ENCODE peak calls at places on chromosomes 7 and 10, in five cellular contexts. Q is fibroblast of lung, J is neuronal stem cell, S is astrocyte, E is GM23338. V is an unnamed sample. For H3K4me1 and H3K36me3, the result is how much of the 10 kb centered on the place peaks cover.

GRCh38 chr10:58473966-58474365 is 38.7 kb upstream of the BICC1 start:
- DNase-seq in Q (peak), J (no peak), S (peak), E (no peak), V (no peak)

GRCh38 chr7:152756126-152756525 is 3.4 kb upstream of the ACTR3B start:
- DNase-seq in Q (no peak), J (no peak), S (no peak), E (no peak), V (no peak)

GRCh38 chr10:62709200-62709599 is 95.3 kb upstream of the ADO start:
- DNase-seq in Q (no peak), J (no peak), S (no peak), E (no peak), V (no peak)

GRCh38 chr7:78090616-78091015 is 292.0 kb downstream of the PHTF2 start:
- DNase-seq in Q (no peak), J (no peak), S (no peak), E (no peak), V (no peak)

GRCh38 chr10:15780353-15781135 is 60.8 kb upstream of the ITGA8 start:
- DNase-seq in Q (peak), J (no peak), S (peak), E (no peak), V (no peak)

GRCh38 chr10:68594405-68594804 is 34.3 kb downstream of the TET1 start:
- DNase-seq in Q (peak), J (no peak), S (peak), E (no peak), V (no peak)

GRCh38 chr7:37901236-37901827 is 15.3 kb downstream of the SFRP4 start:
- DNase-seq in Q (peak), J (peak), S (peak), E (peak), V (no peak)

GRCh38 chr10:104608076-104608828 is 32.8 kb upstream of the SORCS3 start:
- DNase-seq in Q (no peak), J (no peak), S (no peak), E (no peak), V (no peak)

GRCh38 chr10:47035447-47036337 is 124.5 kb downstream of the PTPN20 start:
- DNase-seq in Q (no peak), J (no peak), S (no peak), E (no peak), V (no peak)

GRCh38 chr10:43595739-43596298 is 10.4 kb upstream of the ZNF485 start:
- DNase-seq in Q (no peak), J (no peak), S (no peak), E (no peak), V (no peak)

GRCh38 chr7:92485267-92485892 is 7.6 kb upstream of the ERVW-1 start:
- DNase-seq in Q (no peak), J (no peak), S (no peak), E (no peak), V (no peak)

GRCh38 chr7:157014635-157015555 is 4.4 kb upstream of the MNX1 start:
- DNase-seq in Q (no peak), J (no peak), S (no peak), E (peak), V (no peak)

GRCh38 chr7:130338233-130338632 is 6.4 kb upstream of the CPA5 start:
- DNase-seq in Q (no peak), J (no peak), S (no peak), E (peak), V (no peak)

GRCh38 chr10:23693895-23694294 is 255.0 kb downstream of the OTUD1 start:
- DNase-seq in Q (no peak), J (no peak), S (no peak), E (peak), V (no peak)

GRCh38 chr10:110494532-110494931 is 3.2 kb upstream of the DUSP5 start:
- DNase-seq in Q (no peak), J (no peak), S (no peak), E (no peak), V (no peak)

GRCh38 chr7:1928555-1929348 is 258.7 kb downstream of the ELFN1 start:
- DNase-seq in Q (no peak), J (no peak), S (no peak), E (no peak), V (no peak)

GRCh38 chr7:130425798-130426197 is 15.0 kb downstream of the CEP41 start:
- DNase-seq in Q (no peak), J (no peak), S (no peak), E (no peak), V (no peak)

GRCh38 chr7:71131256-71131752 is 640 bp upstream of the GALNT17 start:
- DNase-seq in Q (peak), J (peak), S (peak), E (peak), V (no peak)

GRCh38 chr7:33722383-33723096 is 182.8 kb upstream of the BMPER start:
- DNase-seq in Q (peak), J (no peak), S (peak), E (no peak), V (no peak)

GRCh38 chr10:5944389-5945202 is 32.7 kb downstream of the IL15RA start:
- DNase-seq in Q (peak), J (no peak), S (peak), E (no peak), V (no peak)

GRCh38 chr7:102404005-102404861 is 8.1 kb downstream of the PRKRIP1 start:
- DNase-seq in Q (peak), J (peak), S (peak), E (peak), V (no peak)
- H3K27ac ChIP-seq in Q (peak), J (no peak), S (no peak), E (peak), V (no peak)

GRCh38 chr7:47572939-47573757 is 8.8 kb downstream of the TNS3 start:
- DNase-seq in Q (no peak), J (no peak), S (no peak), E (peak), V (no peak)
- H3K4me1 ChIP-seq in Q (half or more), J (under half), S (half or more), E (under half), V (under half)

DNA sequence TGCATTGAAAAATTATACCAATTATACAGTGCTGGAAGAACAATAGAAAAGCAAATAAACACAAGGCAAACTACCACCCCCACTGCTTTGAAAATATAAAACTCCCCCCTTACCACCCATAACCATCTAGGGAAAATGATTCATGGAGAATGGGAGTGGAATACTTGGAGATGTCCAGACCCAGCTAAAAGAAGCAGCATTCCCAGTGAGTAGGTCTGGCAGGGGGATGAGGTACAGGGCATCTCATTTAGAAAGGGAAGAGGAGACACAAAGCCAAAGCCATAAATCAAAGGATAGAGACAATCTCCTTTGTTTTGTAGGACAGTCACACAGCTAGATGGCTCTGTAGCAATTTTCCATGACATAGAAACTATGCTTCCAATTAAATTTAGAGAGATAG is 36.0 kb upstream of the DGKI start:
- DNase-seq in Q (peak), J (no peak), S (peak), E (no peak), V (no peak)
- H3K36me3 ChIP-seq in Q (under half), J (under half), S (under half), E (under half), V (under half)

DNA sequence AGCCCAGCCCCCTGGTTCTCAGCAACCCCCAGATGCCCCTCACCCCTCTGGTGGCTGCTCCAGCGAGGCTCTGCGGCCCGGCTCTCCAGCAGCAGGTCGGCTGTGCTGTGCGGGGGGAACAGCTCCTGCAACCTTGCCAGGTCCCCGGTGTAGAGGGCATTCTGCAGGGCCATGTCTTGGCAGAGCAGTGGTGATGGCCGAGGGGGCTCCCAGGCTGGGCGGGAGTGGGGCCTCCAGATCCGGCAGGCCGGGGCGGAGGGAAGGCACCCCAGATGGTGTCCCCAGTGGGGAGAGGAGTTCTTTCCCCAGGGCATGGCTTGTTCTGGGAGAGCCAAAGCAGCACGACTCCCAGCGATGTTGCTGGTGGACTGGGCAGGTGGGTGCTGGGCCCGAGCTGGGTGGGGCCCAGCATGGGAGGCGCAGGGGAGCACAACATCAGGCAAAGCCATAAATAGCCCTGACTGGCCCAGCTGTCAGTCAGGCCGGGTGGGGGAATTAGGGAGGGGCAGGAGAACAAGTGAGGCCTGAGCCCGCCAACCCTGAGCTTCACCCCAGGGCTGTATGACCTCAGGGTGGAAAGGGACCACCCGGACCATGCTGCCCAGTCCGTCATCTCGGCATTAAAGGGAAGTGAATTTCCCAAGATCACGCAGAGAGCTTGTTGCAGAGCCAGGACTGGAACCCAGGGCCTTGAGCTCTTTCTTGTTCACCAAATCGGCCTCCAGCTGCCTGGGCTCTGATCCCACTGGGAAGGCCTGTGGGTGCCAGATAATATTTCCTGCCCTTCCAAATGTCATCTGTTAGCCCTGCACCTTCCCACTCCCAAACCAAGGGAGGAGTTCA is 580 bp upstream of the ASB10 start:
- DNase-seq in Q (no peak), J (no peak), S (no peak), E (no peak), V (no peak)
- H3K27ac ChIP-seq in Q (no peak), J (no peak), S (no peak), E (no peak), V (no peak)

DNA sequence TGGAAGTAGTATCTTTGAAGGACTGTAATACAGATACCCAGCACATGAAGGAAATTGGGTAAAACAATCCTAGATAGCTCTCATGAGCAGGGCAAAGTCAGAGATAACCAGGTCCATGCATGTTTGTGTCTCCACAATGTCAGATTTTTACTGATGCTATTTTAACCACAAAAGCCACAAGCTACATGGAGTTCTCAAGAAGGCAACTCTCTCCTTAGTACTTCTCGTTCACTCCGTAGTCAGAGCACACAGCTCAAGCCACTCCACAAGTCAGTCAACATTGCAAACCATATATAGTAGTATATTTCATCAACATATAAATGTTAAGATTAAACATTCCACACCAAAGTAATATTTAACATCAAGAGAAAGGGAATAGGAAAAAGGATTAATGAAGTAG is 98.0 kb upstream of the PIK3CG start:
- DNase-seq in Q (peak), J (no peak), S (peak), E (no peak), V (peak)
- H3K4me1 ChIP-seq in Q (under half), J (under half), S (under half), E (under half), V (under half)